ENCODE peak calls at places on chromosomes 11 and 22, in four cellular contexts. M is neural progenitor cell, L is A549, E is stomach. A is an unnamed sample.

GRCh38 chr11:126637800-126638175 is 282.3 kb downstream of the ST3GAL4 start:
- DNase-seq in M (no peak), L (no peak), E (no peak), A (no peak)

GRCh38 chr22:11253000-11253511 is 4274.9 kb upstream of the OR11H1 start:
- DNase-seq in M (no peak), L (no peak), E (no peak), A (peak)

GRCh38 chr22:49951001-49951677 is 9.4 kb upstream of the PIM3 start:
- DNase-seq in M (no peak), L (no peak), E (peak), A (peak)

GRCh38 chr11:829116-829945 is 1.6 kb downstream of the CRACR2B start:
- DNase-seq in M (peak), L (no peak), E (peak), A (no peak)

GRCh38 chr11:14809466-14809865 is 82.6 kb downstream of the CYP2R1 start:
- DNase-seq in M (peak), L (no peak), E (no peak), A (no peak)

GRCh38 chr11:76336597-76336996 is 44.3 kb downstream of the THAP12 start:
- DNase-seq in M (no peak), L (no peak), E (no peak), A (no peak)

GRCh38 chr22:31947296-31947695 is 3.0 kb downstream of the YWHAH start:
- DNase-seq in M (no peak), L (peak), E (no peak), A (no peak)

GRCh38 chr11:41659990-41660389 is 200.5 kb upstream of the LRRC4C start:
- DNase-seq in M (no peak), L (no peak), E (no peak), A (no peak)

GRCh38 chr22:41709341-41709740 is 10.0 kb downstream of the MEI1 start:
- DNase-seq in M (no peak), L (no peak), E (no peak), A (no peak)

GRCh38 chr22:23689414-23689813 is 1.4 kb upstream of the RGL4 start:
- DNase-seq in M (no peak), L (no peak), E (peak), A (no peak)

GRCh38 chr11:131118247-131118646 is 202.0 kb upstream of the SNX19 start:
- DNase-seq in M (no peak), L (no peak), E (no peak), A (no peak)

GRCh38 chr11:43802509-43802908 is 78.1 kb upstream of the ALKBH3 start:
- DNase-seq in M (no peak), L (no peak), E (no peak), A (no peak)

GRCh38 chr22:34099278-34099677 is 179.0 kb upstream of the LARGE1 start:
- DNase-seq in M (no peak), L (no peak), E (peak), A (no peak)

GRCh38 chr22:29477919-29478318 is 2.1 kb upstream of the NEFH start:
- DNase-seq in M (peak), L (peak), E (no peak), A (no peak)

GRCh38 chr11:104771782-104772181 is 126.5 kb downstream of the CASP12 start:
- DNase-seq in M (no peak), L (no peak), E (no peak), A (no peak)

GRCh38 chr11:120037111-120037510 is 100.8 kb downstream of the TRIM29 start:
- DNase-seq in M (no peak), L (no peak), E (no peak), A (no peak)

GRCh38 chr11:73157141-73158010 is 15.3 kb upstream of the FCHSD2 start:
- DNase-seq in M (no peak), L (no peak), E (no peak), A (peak)

GRCh38 chr11:66683877-66684276 is 6.2 kb upstream of the RBM4B start:
- DNase-seq in M (no peak), L (no peak), E (no peak), A (no peak)

GRCh38 chr11:6646631-6647281 is 8.9 kb downstream of the DCHS1 start:
- DNase-seq in M (no peak), L (no peak), E (no peak), A (no peak)

GRCh38 chr11:6646040-6646439 is 9.6 kb downstream of the DCHS1 start:
- DNase-seq in M (no peak), L (no peak), E (no peak), A (peak)

GRCh38 chr11:6648505-6648904 is 7.1 kb downstream of the DCHS1 start:
- DNase-seq in M (no peak), L (no peak), E (no peak), A (no peak)

GRCh38 chr11:6647282-6647679 is 8.3 kb downstream of the DCHS1 start:
- DNase-seq in M (no peak), L (no peak), E (no peak), A (no peak)

DNA sequence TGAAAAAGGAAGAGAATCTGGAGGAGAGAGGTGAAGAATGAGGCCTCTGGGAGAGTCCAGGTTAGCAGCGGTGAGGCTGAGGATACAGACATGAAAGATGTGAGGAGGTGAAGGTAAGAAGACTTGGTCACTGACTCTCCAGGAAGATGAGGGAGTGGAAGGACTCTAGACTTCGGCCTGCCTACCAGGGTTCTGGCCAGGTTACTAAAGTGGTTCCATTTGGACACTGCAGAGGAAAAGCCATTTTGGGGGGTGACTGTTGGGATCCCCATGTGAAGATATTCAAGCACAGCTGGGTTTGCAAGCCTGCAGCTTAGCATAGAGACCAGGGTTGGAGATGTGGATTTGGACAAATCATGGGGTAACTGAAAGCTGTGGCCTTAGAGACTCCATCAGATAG is 7.8 kb downstream of the DCHS1 start:
- DNase-seq in M (no peak), L (no peak), E (no peak), A (no peak)
- H3K4me3 ChIP-seq in M (no peak), L (no peak), E (no peak), A (no peak)

GRCh38 chr11:34890089-34890488 is 26.1 kb downstream of the APIP start:
- DNase-seq in M (no peak), L (peak), E (no peak), A (no peak)
- TF ChIP-seq CTCF in M (peak), L (peak), E (peak), A (no peak)

DNA sequence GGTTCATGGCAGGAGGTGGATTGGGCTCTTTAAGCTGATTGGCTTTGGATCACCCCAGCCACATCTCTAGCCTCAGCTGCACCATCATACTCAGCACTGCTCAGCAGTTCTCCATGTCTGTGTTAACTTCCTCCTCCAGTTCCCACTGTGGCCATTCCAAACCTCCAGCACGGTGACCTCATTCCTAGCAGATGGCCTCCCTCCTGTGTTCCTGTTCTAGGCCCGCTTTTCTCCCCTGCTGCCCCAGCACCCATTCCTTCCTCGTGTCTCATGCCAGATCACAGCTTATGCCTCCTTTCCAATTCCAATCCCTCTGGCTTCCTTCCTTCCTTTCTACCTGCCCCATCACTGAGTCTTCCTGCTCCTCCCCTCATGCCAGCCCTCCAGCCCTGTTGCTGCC is 96.1 kb downstream of the MICAL2 start:
- DNase-seq in M (no peak), L (no peak), E (no peak), A (no peak)
- H3K27ac ChIP-seq in M (no peak), L (no peak), E (no peak), A (no peak)

GRCh38 chr11:70522261-70522612 is 123.9 kb downstream of the CTTN start:
- DNase-seq in M (no peak), L (no peak), E (no peak), A (no peak)

GRCh38 chr11:70523384-70524095 is 125.2 kb downstream of the CTTN start:
- DNase-seq in M (no peak), L (no peak), E (no peak), A (no peak)

GRCh38 chr11:70519117-70519516 is 120.8 kb downstream of the CTTN start:
- DNase-seq in M (no peak), L (no peak), E (no peak), A (no peak)

GRCh38 chr11:70522613-70523311 is 124.4 kb downstream of the CTTN start:
- DNase-seq in M (peak), L (no peak), E (peak), A (no peak)

GRCh38 chr11:70521475-70522260 is 123.3 kb downstream of the CTTN start:
- DNase-seq in M (peak), L (no peak), E (no peak), A (no peak)
- H3K4me3 ChIP-seq in M (no peak), L (no peak), E (no peak), A (no peak)

GRCh38 chr11:39220501-39221230 is 2238.8 kb downstream of the LRRC4C start:
- DNase-seq in M (no peak), L (no peak), E (no peak), A (no peak)
- TF ChIP-seq CTCF in M (no peak), L (no peak), E (no peak), A (no peak)

GRCh38 chr22:27853404-27853803 is 51.8 kb upstream of the MN1 start:
- DNase-seq in M (no peak), L (no peak), E (no peak), A (no peak)

GRCh38 chr22:27846910-27847309 is 45.4 kb upstream of the MN1 start:
- DNase-seq in M (no peak), L (no peak), E (no peak), A (no peak)

GRCh38 chr22:27850000-27850465 is 48.5 kb upstream of the MN1 start:
- DNase-seq in M (peak), L (no peak), E (peak), A (no peak)

GRCh38 chr22:27848005-27848404 is 46.4 kb upstream of the MN1 start:
- DNase-seq in M (no peak), L (no peak), E (no peak), A (no peak)

DNA sequence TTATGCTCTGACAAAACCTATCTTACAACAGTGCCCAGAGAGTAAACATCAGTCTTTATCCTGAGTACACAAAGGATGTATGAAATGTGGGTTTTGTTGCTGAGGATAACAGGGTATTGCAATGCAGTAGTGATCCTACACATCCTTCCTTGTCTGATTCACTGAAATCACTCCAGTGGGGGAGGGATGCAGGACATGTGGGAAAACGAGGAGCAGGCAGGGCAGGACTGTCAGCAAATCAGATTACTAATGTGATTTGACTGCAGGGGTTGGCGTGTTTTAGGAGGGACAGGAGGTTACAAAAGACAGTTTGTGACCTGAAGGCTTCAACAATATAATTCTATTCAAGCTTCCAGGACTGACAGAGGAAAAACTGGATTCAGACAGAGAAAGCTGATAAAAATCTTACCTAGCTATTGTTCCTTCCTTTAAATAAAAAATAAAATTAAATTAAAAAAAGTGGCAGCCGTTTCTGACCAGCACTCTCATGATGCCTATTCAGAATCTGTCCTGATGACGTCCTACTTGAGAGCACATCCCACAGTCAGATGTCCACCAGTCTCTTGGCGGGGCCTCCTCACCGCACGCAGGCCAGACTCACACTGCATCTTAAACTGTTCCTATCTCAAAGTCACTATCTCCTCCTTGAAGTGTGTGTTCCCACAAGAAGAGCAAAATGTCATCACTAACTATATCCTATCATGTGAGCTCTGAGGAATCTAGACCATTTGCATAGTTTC is 50.6 kb upstream of the MN1 start:
- DNase-seq in M (peak), L (no peak), E (no peak), A (no peak)
- H3K27ac ChIP-seq in M (peak), L (no peak), E (no peak), A (no peak)

GRCh38 chr11:2826679-2827056 is 58.9 kb downstream of the CDKN1C start:
- DNase-seq in M (no peak), L (no peak), E (no peak), A (no peak)
- H3K4me3 ChIP-seq in M (no peak), L (no peak), E (peak), A (no peak)

GRCh38 chr11:57761301-57762234 is at the start of gene CTNND1:
- DNase-seq in M (peak), L (peak), E (peak), A (peak)
- TF ChIP-seq CTCF in M (no peak), L (no peak), E (no peak), A (no peak)

GRCh38 chr11:102112654-102112926 is 2.3 kb downstream of the YAP1 start:
- DNase-seq in M (no peak), L (no peak), E (no peak), A (no peak)
- H3K27ac ChIP-seq in M (no peak), L (peak), E (peak), A (peak)